ENCODE peak calls at places on chromosomes 1 and 21, in seven cellular contexts. G is T-helper 2 cell treated with Interferon-gamma antibody and Interleukin-4, amounts not matched to agents 5 μg/mL and 100 μg/mL, for 36 hours; L is hepatic stellate cell; X is kidney tubule cell; W is SJSA1; I is stimulated activated CD8-positive, alpha-beta memory T cell treated with anti-CD3 and anti-CD28 coated beads, Interleukin-7, amount 100 ng/mL, for 1 hour; Y is ELR. C is an unnamed sample.

GRCh38 chr1:92228401-92228800 is 10.7 kb downstream of the C1orf146 start:
- DNase-seq in G (no peak), L (no peak), X (no peak), W (no peak), I (no peak), Y (no peak), C (no peak)

GRCh38 chr1:103160281-103160680 is 52.0 kb upstream of the COL11A1 start:
- DNase-seq in G (no peak), L (no peak), X (peak), W (no peak), I (no peak), Y (peak), C (no peak)

GRCh38 chr1:216523449-216524190 is 100.4 kb upstream of the USH2A start:
- DNase-seq in G (no peak), L (no peak), X (no peak), W (no peak), I (no peak), Y (peak), C (no peak)

GRCh38 chr1:109446236-109446635 is 20.0 kb upstream of the PSMA5 start:
- DNase-seq in G (no peak), L (no peak), X (no peak), W (no peak), I (no peak), Y (no peak), C (no peak)

GRCh38 chr1:28256197-28256827 is 3.0 kb upstream of the SESN2 start:
- DNase-seq in G (no peak), L (no peak), X (no peak), W (no peak), I (no peak), Y (no peak), C (no peak)

GRCh38 chr1:192747942-192748341 is 60.9 kb upstream of the RGS2 start:
- DNase-seq in G (no peak), L (no peak), X (peak), W (no peak), I (no peak), Y (peak), C (no peak)

GRCh38 chr1:11013160-11013531 is 692 bp downstream of the TARDBP start:
- DNase-seq in G (no peak), L (no peak), X (no peak), W (no peak), I (no peak), Y (peak), C (no peak)

GRCh38 chr21:21463456-21463855 is 465.2 kb downstream of the NCAM2 start:
- DNase-seq in G (no peak), L (no peak), X (peak), W (no peak), I (no peak), Y (peak), C (no peak)

GRCh38 chr1:200233393-200233792 is 176.4 kb downstream of the ZNF281 start:
- DNase-seq in G (no peak), L (no peak), X (peak), W (no peak), I (no peak), Y (peak), C (no peak)

GRCh38 chr1:239218296-239218695 is 168.1 kb upstream of the CHRM3 start:
- DNase-seq in G (no peak), L (no peak), X (no peak), W (no peak), I (no peak), Y (no peak), C (no peak)

GRCh38 chr1:234256359-234256758 is 116.9 kb upstream of the COA6 start:
- DNase-seq in G (no peak), L (no peak), X (peak), W (no peak), I (no peak), Y (peak), C (no peak)

GRCh38 chr1:149942207-149942606 is 5.5 kb upstream of the MTMR11 start:
- DNase-seq in G (no peak), L (peak), X (no peak), W (no peak), I (no peak), Y (peak), C (no peak)

GRCh38 chr1:22969224-22969829 is 3.3 kb downstream of the LACTBL1 start:
- DNase-seq in G (no peak), L (no peak), X (peak), W (no peak), I (no peak), Y (peak), C (no peak)

GRCh38 chr1:10415211-10415930 is 14.9 kb upstream of the CENPS start:
- DNase-seq in G (no peak), L (no peak), X (peak), W (no peak), I (no peak), Y (peak), C (no peak)

GRCh38 chr1:151255381-151255780 is 847 bp downstream of the PSMD4 start:
- DNase-seq in G (no peak), L (peak), X (peak), W (no peak), I (no peak), Y (peak), C (no peak)

GRCh38 chr1:243336163-243336562 is 80.3 kb downstream of the SDCCAG8 start:
- DNase-seq in G (no peak), L (no peak), X (no peak), W (no peak), I (no peak), Y (no peak), C (no peak)

GRCh38 chr1:165875604-165876003 is 48.2 kb downstream of the UCK2 start:
- DNase-seq in G (no peak), L (no peak), X (no peak), W (no peak), I (no peak), Y (no peak), C (no peak)

GRCh38 chr1:53510215-53510614 is 51.0 kb downstream of the DMRTB1 start:
- DNase-seq in G (no peak), L (no peak), X (no peak), W (no peak), I (no peak), Y (no peak), C (no peak)

GRCh38 chr1:5814046-5814619 is 178.1 kb downstream of the NPHP4 start:
- DNase-seq in G (no peak), L (no peak), X (no peak), W (no peak), I (no peak), Y (no peak), C (no peak)

GRCh38 chr1:60564856-60565445 is 491.4 kb upstream of the C1orf87 start:
- DNase-seq in G (no peak), L (no peak), X (no peak), W (no peak), I (no peak), Y (no peak), C (no peak)

GRCh38 chr1:44294588-44295007 is 60.5 kb downstream of the ERI3 start:
- DNase-seq in G (no peak), L (peak), X (peak), W (no peak), I (no peak), Y (peak), C (no peak)

GRCh38 chr1:213041443-213041842 is 9.6 kb upstream of the RPS6KC1 start:
- DNase-seq in G (no peak), L (no peak), X (peak), W (no peak), I (no peak), Y (peak), C (peak)

GRCh38 chr1:83775977-83776603 is 222.8 kb downstream of the TTLL7 start:
- DNase-seq in G (no peak), L (no peak), X (no peak), W (no peak), I (no peak), Y (no peak), C (no peak)

GRCh38 chr1:173669491-173669941 is at the start of gene ANKRD45:
- DNase-seq in G (no peak), L (peak), X (peak), W (no peak), I (no peak), Y (peak), C (no peak)

GRCh38 chr1:165034136-165034535 is 322.4 kb downstream of the LMX1A start:
- DNase-seq in G (no peak), L (no peak), X (no peak), W (no peak), I (no peak), Y (no peak), C (no peak)

GRCh38 chr21:40846566-40847411 is at the start of gene DSCAM:
- DNase-seq in G (no peak), L (no peak), X (peak), W (no peak), I (no peak), Y (peak), C (no peak)

GRCh38 chr1:45685308-45686080 is 839 bp downstream of the GPBP1L1 start:
- DNase-seq in G (no peak), L (peak), X (peak), W (no peak), I (no peak), Y (peak), C (no peak)

GRCh38 chr1:42259059-42259738 is 75.8 kb downstream of the FOXJ3 start:
- DNase-seq in G (no peak), L (no peak), X (no peak), W (no peak), I (no peak), Y (no peak), C (no peak)

GRCh38 chr1:201019321-201019977 is 4.1 kb downstream of the KIF21B start:
- DNase-seq in G (peak), L (peak), X (peak), W (no peak), I (peak), Y (peak), C (no peak)

GRCh38 chr1:110524311-110525249 is 5.6 kb upstream of the KCNA10 start:
- DNase-seq in G (peak), L (peak), X (peak), W (no peak), I (peak), Y (peak), C (no peak)

GRCh38 chr1:38589036-38589435 is 270.5 kb downstream of the RRAGC start:
- DNase-seq in G (no peak), L (no peak), X (peak), W (no peak), I (no peak), Y (no peak), C (no peak)